ENCODE peak calls at places on chromosomes 3 and 15, in seven cellular contexts. I is left ventricle myocardium inferior, Q is AG10803, Z is NB4, D is endothelial cell of umbilical vein, S is nephron progenitor cell, E is adrenal gland. T is an unnamed sample.

GRCh38 chr3:124565013-124565412 is 165.2 kb upstream of the UMPS start:
- DNase-seq in E (peak), I (peak), D (peak), Z (peak), S (peak), Q (peak), T (peak)

GRCh38 chr3:39143051-39143885 is 10.1 kb downstream of the CSRNP1 start:
- DNase-seq in I (no peak), D (no peak), Z (no peak), Q (no peak), S (no peak), E (no peak), T (no peak)

GRCh38 chr3:43155464-43156121 is 49.7 kb upstream of the POMGNT2 start:
- DNase-seq in E (peak), Q (peak), I (peak), S (peak), D (peak), Z (peak), T (peak)

GRCh38 chr3:24495334-24495994 is 814 bp upstream of the THRB start:
- DNase-seq in E (peak), Q (no peak), Z (no peak), S (peak), I (peak), D (no peak), T (no peak)

GRCh38 chr3:43638594-43639447 is 17.0 kb upstream of the ANO10 start:
- DNase-seq in Q (no peak), E (no peak), S (no peak), Z (peak), D (peak), I (no peak), T (peak)

GRCh38 chr15:74179101-74179841 is 5.8 kb downstream of the ISLR start:
- DNase-seq in Q (peak), I (peak), S (no peak), D (peak), E (peak), Z (peak), T (peak)

GRCh38 chr3:12977117-12977808 is 96.0 kb downstream of the IQSEC1 start:
- DNase-seq in D (no peak), S (no peak), Z (no peak), E (no peak), I (no peak), Q (no peak), T (no peak)

GRCh38 chr3:196990654-196991053 is 22.0 kb upstream of the PIGZ start:
- DNase-seq in I (peak), E (no peak), D (no peak), Q (no peak), Z (no peak), S (no peak), T (no peak)

GRCh38 chr3:56630966-56631365 is 52.1 kb downstream of the TASOR start:
- DNase-seq in S (no peak), D (no peak), Z (no peak), I (no peak), Q (peak), E (no peak), T (no peak)

GRCh38 chr3:27310693-27311092 is 58.5 kb downstream of the NEK10 start:
- DNase-seq in I (no peak), D (no peak), Q (no peak), Z (peak), E (no peak), S (no peak), T (no peak)

GRCh38 chr15:67091073-67091965 is 25.9 kb downstream of the SMAD3 start:
- DNase-seq in E (peak), I (peak), Q (peak), Z (peak), S (no peak), D (peak), T (peak)

GRCh38 chr3:78255403-78255802 is 1215.5 kb downstream of the ROBO2 start:
- DNase-seq in E (no peak), Z (no peak), S (no peak), Q (peak), I (no peak), D (peak), T (peak)

GRCh38 chr3:191566469-191566868 is 105.5 kb downstream of the PYDC2 start:
- DNase-seq in D (no peak), S (no peak), Q (no peak), E (no peak), Z (no peak), I (no peak), T (no peak)

GRCh38 chr3:46829699-46830208 is 33.5 kb downstream of the MYL3 start:
- DNase-seq in Z (no peak), I (no peak), Q (no peak), E (no peak), D (no peak), S (no peak), T (no peak)

GRCh38 chr3:78765671-78766485 is 1001.9 kb downstream of the ROBO1 start:
- DNase-seq in E (no peak), I (no peak), Q (peak), D (no peak), S (no peak), Z (no peak), T (no peak)

GRCh38 chr15:60589253-60589652 is 110.3 kb upstream of the ICE2 start:
- DNase-seq in E (no peak), Z (no peak), S (peak), I (no peak), D (no peak), Q (no peak), T (no peak)

GRCh38 chr3:10577521-10577920 is 72.1 kb upstream of the ATP2B2 start:
- DNase-seq in D (no peak), Q (no peak), S (no peak), I (no peak), E (no peak), Z (no peak), T (no peak)

GRCh38 chr15:82263350-82263749 is 732 bp downstream of the SAXO2 start:
- DNase-seq in S (no peak), D (no peak), Z (no peak), Q (no peak), E (no peak), I (no peak), T (no peak)

GRCh38 chr3:142028174-142028833 is 121.0 kb downstream of the TFDP2 start:
- DNase-seq in I (no peak), Q (peak), Z (peak), D (peak), E (peak), S (peak), T (peak)

GRCh38 chr3:69082805-69083204 is 1.9 kb upstream of the ARL6IP5 start:
- DNase-seq in E (peak), D (peak), S (peak), Z (peak), I (no peak), Q (peak), T (peak)

GRCh38 chr3:106825962-106826605 is 551.2 kb upstream of the CCDC54 start:
- DNase-seq in Q (peak), Z (no peak), D (peak), I (no peak), S (no peak), E (no peak), T (peak)

GRCh38 chr15:64209680-64210334 is 47.0 kb upstream of the PPIB start:
- DNase-seq in Z (peak), Q (peak), D (peak), E (no peak), I (no peak), S (no peak), T (peak)

GRCh38 chr15:53808058-53808703 is 48.7 kb upstream of the WDR72 start:
- DNase-seq in D (peak), S (no peak), Q (peak), Z (no peak), E (no peak), I (no peak), T (peak)

GRCh38 chr3:140143670-140144069 is 208.7 kb downstream of the CLSTN2 start:
- DNase-seq in S (no peak), Q (no peak), I (no peak), D (no peak), E (no peak), Z (no peak), T (no peak)

GRCh38 chr3:156416846-156417581 is 137.9 kb downstream of the SSR3 start:
- DNase-seq in D (no peak), Z (no peak), S (no peak), Q (peak), E (no peak), I (no peak), T (no peak)

GRCh38 chr3:186955898-186956696 is 25.8 kb downstream of the ST6GAL1 start:
- DNase-seq in S (no peak), I (no peak), Z (no peak), D (no peak), Q (no peak), E (no peak), T (no peak)

GRCh38 chr3:14183015-14183577 is 4.5 kb downstream of the LSM3 start:
- DNase-seq in D (no peak), Q (no peak), E (no peak), I (no peak), Z (no peak), S (no peak), T (no peak)

DNA sequence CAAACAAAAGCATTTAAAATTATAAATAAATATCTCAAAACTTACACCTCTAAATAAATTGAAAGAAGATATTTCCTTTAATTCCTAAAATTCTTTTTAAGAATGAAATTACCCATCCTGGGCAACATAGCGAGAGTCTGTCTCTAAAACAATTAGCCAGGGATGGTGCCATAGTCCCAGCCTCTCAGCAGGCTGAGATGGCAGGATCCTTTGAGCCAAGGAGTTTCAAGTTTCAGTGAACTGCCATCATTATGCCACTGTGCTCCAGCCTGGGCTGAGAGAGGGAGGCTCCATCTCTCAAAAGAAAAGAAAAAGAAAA is 25.4 kb downstream of the AADAC start:
- DNase-seq in S (no peak), D (no peak), Z (no peak), Q (no peak), I (no peak), E (no peak), T (no peak)
- TF ChIP-seq CTCF in S (no peak), D (no peak), Z (no peak), Q (no peak), I (no peak), E (no peak), T (no peak)

GRCh38 chr3:34387831-34388564 is 589.6 kb downstream of the PDCD6IP start:
- DNase-seq in E (no peak), Z (no peak), D (no peak), Q (no peak), S (peak), I (no peak), T (no peak)
- TF ChIP-seq CTCF in E (no peak), Z (no peak), D (no peak), Q (no peak), S (no peak), I (no peak), T (no peak)

DNA sequence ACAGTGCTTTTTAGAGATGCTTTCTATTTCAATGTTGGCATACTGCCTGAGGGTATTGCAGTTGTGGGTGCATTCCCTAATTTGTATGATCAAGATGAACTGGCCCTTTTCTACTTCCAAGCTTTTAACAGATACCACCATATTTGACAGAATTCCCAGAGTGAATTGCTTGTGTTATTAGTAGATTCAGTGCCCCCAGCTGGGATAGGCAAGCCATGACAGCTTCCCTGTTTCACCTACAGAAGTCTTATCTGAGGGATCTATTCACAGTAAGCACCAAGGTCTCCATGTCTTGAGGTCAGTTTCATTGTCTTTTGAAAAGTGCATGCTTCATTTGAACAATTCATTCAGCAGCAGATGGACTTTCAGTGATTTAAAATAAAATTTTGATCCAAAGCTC is 68.8 kb upstream of the GOLGA6B start:
- DNase-seq in D (peak), I (no peak), S (no peak), Q (peak), E (no peak), Z (no peak), T (peak)
- TF ChIP-seq CTCF in D (no peak), I (peak), S (no peak), Q (peak), E (no peak), Z (no peak), T (peak)

GRCh38 chr3:115438799-115439198 is 184.5 kb upstream of the GAP43 start:
- DNase-seq in I (no peak), E (no peak), S (no peak), Q (no peak), D (no peak), Z (no peak), T (no peak)

DNA sequence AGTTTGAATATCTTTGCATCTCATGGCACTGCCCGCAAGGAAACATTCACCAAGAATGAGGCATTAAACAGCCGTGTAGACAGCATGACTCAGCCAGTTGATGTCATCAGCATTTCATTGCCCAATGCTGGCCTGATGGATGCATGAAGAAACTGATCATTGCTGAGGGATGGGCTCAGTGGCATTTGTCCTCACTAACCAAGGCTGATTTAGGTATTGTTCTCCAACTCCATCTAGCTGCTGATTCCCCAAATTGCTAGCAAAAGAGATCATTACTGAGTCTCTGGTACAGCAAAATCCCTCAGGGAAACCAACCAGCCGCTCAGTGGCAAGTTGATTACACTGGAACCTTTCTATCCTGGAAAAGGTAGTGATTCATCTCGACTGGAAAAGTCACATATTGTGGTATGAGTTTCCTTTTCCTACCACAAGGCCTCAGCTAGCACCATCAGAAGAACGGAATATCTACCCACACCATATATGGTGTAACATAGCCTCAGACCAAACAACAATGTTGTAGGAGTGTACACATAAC is 186.5 kb upstream of the GAP43 start:
- DNase-seq in Z (peak), Q (peak), S (no peak), E (peak), D (peak), I (no peak), T (peak)
- TF ChIP-seq CTCF in Z (peak), Q (peak), S (no peak), E (no peak), D (peak), I (peak), T (peak)

GRCh38 chr3:180640987-180641386 is 38.3 kb downstream of the CCDC39 start:
- DNase-seq in E (no peak), Z (no peak), I (no peak), D (no peak), Q (no peak), S (no peak), T (no peak)

GRCh38 chr3:180646187-180646790 is 33.0 kb downstream of the CCDC39 start:
- DNase-seq in Z (no peak), D (peak), I (no peak), S (no peak), Q (no peak), E (no peak), T (no peak)
- TF ChIP-seq CTCF in Z (no peak), D (peak), I (no peak), S (peak), Q (peak), E (no peak), T (no peak)

DNA sequence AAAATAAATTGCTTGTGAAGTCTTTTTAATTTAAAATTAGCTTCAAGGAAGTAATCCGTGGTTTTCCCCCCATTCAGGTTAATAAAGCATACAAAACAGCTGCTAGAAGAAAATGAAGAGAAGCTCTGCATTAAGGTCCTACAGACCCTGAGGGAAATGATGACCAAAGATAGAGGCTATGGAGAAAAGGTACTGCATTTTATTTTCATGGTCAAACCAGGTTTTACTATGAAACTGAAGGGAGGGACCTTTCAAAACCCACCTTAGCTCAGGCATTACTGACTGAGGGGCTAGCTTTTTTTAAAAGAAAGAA is 218.5 kb downstream of the ITPR1 start:
- DNase-seq in Q (no peak), Z (no peak), D (no peak), I (no peak), E (no peak), S (no peak), T (no peak)
- TF ChIP-seq CTCF in Q (no peak), Z (no peak), D (no peak), I (no peak), E (no peak), S (peak), T (no peak)

GRCh38 chr3:189342811-189343210 is 171.0 kb downstream of the TPRG1 start:
- DNase-seq in Q (no peak), D (no peak), E (no peak), Z (no peak), I (no peak), S (no peak), T (no peak)

GRCh38 chr3:189337672-189338071 is 165.9 kb downstream of the TPRG1 start:
- DNase-seq in I (no peak), D (no peak), Q (no peak), Z (no peak), E (no peak), S (no peak), T (no peak)

GRCh38 chr3:189338366-189338765 is 166.6 kb downstream of the TPRG1 start:
- DNase-seq in E (no peak), S (no peak), Q (no peak), Z (no peak), I (no peak), D (no peak), T (no peak)

GRCh38 chr3:189339996-189340395 is 168.2 kb downstream of the TPRG1 start:
- DNase-seq in I (no peak), S (no peak), Z (no peak), E (no peak), Q (no peak), D (no peak), T (no peak)

DNA sequence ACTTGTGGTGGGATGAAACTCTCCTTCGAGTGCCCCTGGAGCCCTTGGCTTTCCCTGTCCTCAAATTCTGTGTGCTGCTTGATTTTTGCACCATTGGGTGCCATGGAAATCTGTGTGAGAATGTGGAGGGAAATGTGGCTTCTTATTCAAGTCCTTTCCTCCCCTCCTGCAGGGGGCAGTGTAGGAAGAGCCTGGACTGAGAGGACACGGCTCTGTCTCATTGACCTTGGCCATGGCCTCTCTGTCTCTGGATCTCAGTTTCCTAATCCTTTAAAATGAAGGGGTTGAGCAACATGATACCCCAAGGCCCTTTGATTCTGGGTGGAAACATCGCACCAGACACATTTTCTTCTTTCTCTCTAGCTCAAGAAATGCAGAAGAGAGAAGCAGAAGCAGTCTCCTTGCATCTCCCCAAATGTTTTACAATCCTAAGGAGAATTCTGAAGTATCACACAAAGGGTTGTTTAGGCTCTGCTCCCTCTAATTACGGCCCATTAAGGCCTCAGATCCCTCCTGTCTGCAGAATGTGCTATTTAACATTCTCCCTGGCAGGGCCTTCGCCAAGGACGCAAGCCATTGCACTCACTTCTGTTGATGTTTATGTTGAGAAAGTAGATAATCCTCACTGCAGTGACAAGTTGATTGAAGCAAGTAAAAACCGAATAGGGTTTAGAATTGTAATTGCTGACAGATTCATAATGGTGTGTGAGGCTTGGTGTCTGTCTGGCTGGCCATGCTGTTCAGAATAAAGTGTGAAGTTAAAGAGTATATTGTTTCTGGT is 169.1 kb downstream of the TPRG1 start:
- DNase-seq in E (peak), Z (peak), Q (no peak), D (no peak), S (peak), I (no peak), T (no peak)
- TF ChIP-seq CTCF in E (peak), Z (peak), Q (peak), D (no peak), S (peak), I (no peak), T (peak)

GRCh38 chr3:161413127-161413854 is 42.0 kb upstream of the SPTSSB start:
- DNase-seq in I (peak), Q (peak), D (peak), E (peak), Z (no peak), S (no peak), T (peak)
- TF ChIP-seq CTCF in I (no peak), Q (no peak), D (no peak), E (no peak), Z (no peak), S (no peak), T (no peak)

GRCh38 chr3:54837964-54838363 is 89.9 kb downstream of the LRTM1 start:
- DNase-seq in I (no peak), Z (peak), E (no peak), S (no peak), Q (peak), D (no peak), T (peak)
- TF ChIP-seq CTCF in I (no peak), Z (peak), E (no peak), S (no peak), Q (peak), D (no peak), T (peak)

T was measured in cardiac fibroblast.